ENCODE peak calls at places on chromosomes 13 and 19, in nine cellular contexts. Z is HEK293T, U is HuH-7, N is small intestine, S is NCI-H2029, F is T follicular helper cell, O is mesendoderm, A is AG08395, Y is PC-9. B is an unnamed sample.

GRCh38 chr19:40143612-40144011 is 47.6 kb upstream of the MAP3K10 start:
- DNase-seq in Z (no peak), U (no peak), N (no peak), S (no peak), F (no peak), O (no peak), A (no peak), Y (no peak), B (no peak)

GRCh38 chr19:48398329-48399235 is 5.1 kb downstream of the GRIN2D start:
- DNase-seq in Z (peak), U (peak), N (peak), S (peak), F (peak), O (peak), A (peak), Y (peak), B (peak)

GRCh38 chr13:23552661-23553060 is 17.6 kb upstream of the TNFRSF19 start:
- DNase-seq in Z (no peak), U (no peak), N (no peak), S (no peak), F (no peak), O (no peak), A (no peak), Y (no peak), B (no peak)

GRCh38 chr19:18939922-18940775 is 868 bp downstream of the HOMER3 start:
- DNase-seq in Z (no peak), U (peak), N (no peak), S (no peak), F (no peak), O (no peak), A (peak), Y (no peak), B (no peak)

GRCh38 chr13:57631607-57632275 is at the start of gene PCDH17:
- DNase-seq in Z (peak), U (no peak), N (no peak), S (no peak), F (no peak), O (peak), A (peak), Y (no peak), B (no peak)

GRCh38 chr19:52094526-52094925 is 1.0 kb downstream of the ZNF841 start:
- DNase-seq in Z (no peak), U (no peak), N (peak), S (no peak), F (no peak), O (no peak), A (no peak), Y (no peak), B (no peak)

GRCh38 chr13:63497601-63498000 is 2082.0 kb upstream of the PCDH20 start:
- DNase-seq in Z (no peak), U (no peak), N (no peak), S (no peak), F (no peak), O (no peak), A (peak), Y (no peak), B (no peak)

GRCh38 chr13:113044431-113045114 is 61.0 kb upstream of the F7 start:
- DNase-seq in Z (no peak), U (no peak), N (no peak), S (no peak), F (no peak), O (no peak), A (peak), Y (no peak), B (no peak)

GRCh38 chr19:35742121-35742724 is at the start of gene IGFLR1:
- DNase-seq in Z (no peak), U (no peak), N (peak), S (no peak), F (peak), O (no peak), A (no peak), Y (no peak), B (no peak)

GRCh38 chr19:5037936-5038335 is 69.0 kb downstream of the KDM4B start:
- DNase-seq in Z (no peak), U (no peak), N (no peak), S (peak), F (no peak), O (no peak), A (no peak), Y (no peak), B (no peak)

GRCh38 chr13:46184277-46184699 is 2.3 kb upstream of the LCP1 start:
- DNase-seq in Z (peak), U (peak), N (peak), S (no peak), F (peak), O (peak), A (no peak), Y (peak), B (peak)

GRCh38 chr19:44447864-44448674 is at the start of gene ZNF229:
- DNase-seq in Z (no peak), U (peak), N (peak), S (peak), F (peak), O (peak), A (peak), Y (peak), B (no peak)

GRCh38 chr13:38265135-38265497 is 84.5 kb upstream of the UFM1 start:
- DNase-seq in Z (no peak), U (no peak), N (no peak), S (peak), F (no peak), O (no peak), A (no peak), Y (no peak), B (no peak)